ENCODE peak calls at places on chromosome 10, in four cellular contexts. I is T follicular helper cell, D is endothelial cell, F is iPS DF 6.9. M is an unnamed sample.

GRCh38 chr10:3496138-3496537 is 288.9 kb downstream of the KLF6 start:
- DNase-seq in I (no peak), D (no peak), F (no peak), M (no peak)

GRCh38 chr10:122566632-122567031 is 6.1 kb downstream of the DMBT1 start:
- DNase-seq in I (no peak), D (no peak), F (no peak), M (no peak)

GRCh38 chr10:60395711-60396110 is 6.0 kb upstream of the ANK3 start:
- DNase-seq in I (no peak), D (no peak), F (no peak), M (no peak)

GRCh38 chr10:127353544-127353943 is 157.2 kb upstream of the INSYN2A start:
- DNase-seq in I (no peak), D (no peak), F (no peak), M (no peak)

GRCh38 chr10:1952126-1953095 is 215.1 kb upstream of the ADARB2 start:
- DNase-seq in I (no peak), D (no peak), F (no peak), M (no peak)

GRCh38 chr10:73650537-73651331 is 5.1 kb downstream of the SYNPO2L start:
- DNase-seq in I (no peak), D (no peak), F (no peak), M (no peak)

GRCh38 chr10:48776528-48776927 is 91.9 kb downstream of the WDFY4 start:
- DNase-seq in I (no peak), D (no peak), F (no peak), M (no peak)

GRCh38 chr10:126247454-126247975 is 140.8 kb downstream of the ADAM12 start:
- DNase-seq in I (no peak), D (no peak), F (no peak), M (no peak)

GRCh38 chr10:127922675-127923366 is 15.9 kb downstream of the PTPRE start:
- DNase-seq in I (no peak), D (no peak), F (no peak), M (no peak)